ENCODE peak calls at places on chromosomes 1 and 21, in four cellular contexts. B is stimulated activated CD4-positive, alpha-beta T cell treated with anti-CD3 and anti-CD28 coated beads, Interleukin-4, amount 100 ng/mL, for 24 hours; L is neural progenitor cell; X is GM12865. N is an unnamed sample.

GRCh38 chr1:39261712-39262221 is 57.3 kb downstream of the MACF1 start:
- DNase-seq in B (no peak), L (no peak), X (no peak), N (no peak)

GRCh38 chr1:90728656-90729257 is 11.7 kb upstream of the BARHL2 start:
- DNase-seq in B (no peak), L (no peak), X (no peak), N (no peak)

GRCh38 chr1:41754540-41754939 is 164.2 kb downstream of the HIVEP3 start:
- DNase-seq in B (no peak), L (no peak), X (peak; percentile 51), N (peak; percentile 40)

GRCh38 chr21:15057290-15057689 is 7.5 kb downstream of the NRIP1 start:
- DNase-seq in B (no peak), L (peak; percentile 34), X (no peak), N (no peak)

GRCh38 chr1:59265622-59266021 is 31.3 kb upstream of the FGGY start:
- DNase-seq in B (no peak), L (no peak), X (no peak), N (no peak)

GRCh38 chr1:40313329-40313957 is 3.6 kb downstream of the COL9A2 start:
- DNase-seq in B (no peak), L (no peak), X (peak; percentile 69), N (peak; percentile 68)

GRCh38 chr1:222918746-222919477 is 104.1 kb downstream of the DISP1 start:
- DNase-seq in B (no peak), L (no peak), X (no peak), N (no peak)

GRCh38 chr1:26391450-26391849 is 18.9 kb upstream of the ZNF683 start:
- DNase-seq in B (peak; percentile 33), L (peak; percentile 67), X (peak; percentile 46), N (no peak)

GRCh38 chr1:155989242-155989991 is 11.1 kb upstream of the ARHGEF2 start:
- DNase-seq in B (peak; percentile 79), L (peak; percentile 78), X (peak; percentile 83), N (peak; percentile 77)

GRCh38 chr1:206809504-206810084 is 37.3 kb upstream of the IL10 start:
- DNase-seq in B (peak; percentile 45), L (peak; percentile 12), X (peak; percentile 61), N (no peak)

GRCh38 chr1:22347854-22348760 is 103.5 kb upstream of the ZBTB40 start:
- DNase-seq in B (no peak), L (no peak), X (no peak), N (no peak)

GRCh38 chr1:240706150-240706904 is 94.4 kb upstream of the GREM2 start:
- DNase-seq in B (no peak), L (no peak), X (no peak), N (no peak)

GRCh38 chr1:200090252-200091159 is 63.0 kb downstream of the NR5A2 start:
- DNase-seq in B (no peak), L (peak; percentile 26), X (peak; percentile 7), N (no peak)

GRCh38 chr1:40738831-40739230 is 44.8 kb upstream of the KCNQ4 start:
- DNase-seq in B (no peak), L (no peak), X (no peak), N (no peak)

GRCh38 chr1:194477908-194478307 is 1291.5 kb upstream of the B3GALT2 start:
- DNase-seq in B (no peak), L (no peak), X (no peak), N (no peak)

GRCh38 chr21:44727757-44728156 is 16.4 kb upstream of the TSPEAR start:
- DNase-seq in B (no peak), L (no peak), X (no peak), N (no peak)

GRCh38 chr1:204263240-204263848 is 49.6 kb upstream of the GOLT1A start:
- DNase-seq in B (no peak), L (no peak), X (no peak), N (no peak)

GRCh38 chr1:240101737-240102136 is 10.1 kb downstream of the FMN2 start:
- DNase-seq in B (no peak), L (no peak), X (no peak), N (no peak)

GRCh38 chr1:51969038-51969705 is 21.3 kb downstream of the RAB3B start:
- DNase-seq in B (no peak), L (no peak), X (no peak), N (no peak)

N was measured in germinal center.